ENCODE peak calls at places on chromosomes 5 and 9, in four cellular contexts. D is K562, L is GM12878, Z is HepG2. J is an unnamed sample.
A peak's percentile ranks its signal among the peaks of the same experiment; 100 is the strongest.

GRCh38 chr5:63233906-63234305 is 655.3 kb downstream of the LRRC70 start:
- DNase-seq in Z (no peak), L (no peak), D (no peak), J (no peak)

GRCh38 chr5:89008291-89008690 is 125.3 kb upstream of the MEF2C start:
- DNase-seq in D (no peak), Z (no peak), L (no peak), J (no peak)

GRCh38 chr5:54834121-54834842 is 151.1 kb downstream of the ESM1 start:
- DNase-seq in Z (no peak), L (no peak), D (no peak), J (no peak)

GRCh38 chr9:134441227-134442086 is 115.2 kb downstream of the RXRA start:
- DNase-seq in L (no peak), Z (no peak), D (no peak), J (no peak)

GRCh38 chr5:168723037-168723436 is 143.9 kb upstream of the PANK3 start:
- DNase-seq in L (no peak), D (no peak), Z (no peak), J (no peak)

GRCh38 chr5:120457839-120458507 is 6.1 kb upstream of the PRR16 start:
- DNase-seq in L (peak; percentile 85), Z (peak; percentile 46), D (no peak), J (no peak)

GRCh38 chr9:13279284-13280162 is at the start of gene MPDZ:
- DNase-seq in Z (peak; percentile 31), D (peak; percentile 68), L (no peak), J (peak; percentile 65)

GRCh38 chr5:61301820-61302563 is 30.1 kb upstream of the ZSWIM6 start:
- DNase-seq in L (no peak), Z (peak; percentile 98), D (no peak), J (no peak)

GRCh38 chr5:143376911-143377838 is 26.3 kb downstream of the NR3C1 start:
- DNase-seq in L (no peak), D (no peak), Z (no peak), J (no peak)
- TF ChIP-seq BHLHE40 in L (no peak), D (no peak), Z (no peak), J (no peak)

GRCh38 chr9:38276751-38277439 is 115.6 kb upstream of the ALDH1B1 start:
- DNase-seq in D (no peak), L (no peak), Z (no peak), J (no peak)

GRCh38 chr9:38274746-38275250 is 117.7 kb upstream of the ALDH1B1 start:
- DNase-seq in L (no peak), Z (no peak), D (no peak), J (no peak)

GRCh38 chr9:38269752-38270151 is 122.8 kb upstream of the ALDH1B1 start:
- DNase-seq in L (no peak), D (no peak), Z (no peak), J (no peak)

GRCh38 chr9:38272710-38273109 is 119.8 kb upstream of the ALDH1B1 start:
- DNase-seq in Z (no peak), D (no peak), L (no peak), J (no peak)

GRCh38 chr9:38271666-38272241 is 120.7 kb upstream of the ALDH1B1 start:
- DNase-seq in L (no peak), Z (no peak), D (no peak), J (no peak)
- TF ChIP-seq TARDBP in L (no peak), Z (no peak), D (no peak), J (no peak)

DNA sequence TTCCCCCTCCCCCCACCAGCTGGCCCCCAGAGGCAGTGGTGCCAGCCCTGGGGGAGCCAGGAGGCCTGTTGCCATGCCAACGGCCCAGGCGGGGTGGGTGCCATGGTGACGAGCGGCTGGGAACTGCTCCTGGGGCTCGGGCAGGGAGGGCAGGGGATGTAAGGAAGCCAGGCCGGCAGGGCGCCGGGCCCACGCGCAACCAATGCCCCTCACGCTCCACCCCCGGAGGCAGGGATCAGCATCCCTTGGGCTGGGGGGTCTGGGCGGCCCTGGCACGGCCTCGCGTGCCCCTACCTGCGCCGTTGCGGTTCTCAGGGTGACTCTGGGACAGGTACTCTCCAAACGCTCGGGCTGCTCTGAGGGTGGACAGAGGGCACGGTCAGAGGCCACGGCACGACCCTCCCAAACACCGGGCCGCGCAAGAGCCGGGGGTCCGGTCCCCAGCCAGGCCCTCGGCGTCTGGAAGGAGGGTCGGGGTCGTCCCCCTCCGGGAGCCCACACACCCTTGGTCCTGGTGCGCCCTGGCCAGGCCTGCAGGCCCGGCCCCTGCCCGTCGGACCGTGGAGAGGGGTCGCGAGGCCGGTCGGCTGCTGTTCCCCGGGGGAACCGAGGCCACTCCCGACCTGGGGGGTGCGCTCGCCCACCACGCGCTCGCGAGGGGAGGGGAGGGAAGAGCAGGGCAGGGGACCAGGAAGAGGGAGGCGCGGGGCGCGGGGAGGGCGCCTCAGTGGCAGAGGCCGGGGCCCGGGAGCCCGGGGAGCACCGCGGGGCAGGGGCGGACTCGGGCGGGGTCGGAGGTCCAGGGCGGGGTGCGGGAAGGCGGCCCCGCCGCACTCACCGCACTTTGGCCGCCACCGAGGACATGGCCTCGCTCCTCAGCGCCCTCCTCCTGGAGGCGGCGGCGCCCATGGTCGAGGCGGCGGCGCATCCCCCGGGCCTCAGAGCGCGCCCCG is 664 bp downstream of the NSMF start:
- DNase-seq in D (no peak), L (no peak), Z (no peak), J (no peak)
- TF ChIP-seq BHLHE40 in D (no peak), L (no peak), Z (no peak), J (no peak)

GRCh38 chr5:14292766-14293165 is 149.6 kb downstream of the TRIO start:
- DNase-seq in L (no peak), D (no peak), Z (no peak), J (no peak)
- TF ChIP-seq TARDBP in L (no peak), D (no peak), Z (no peak), J (no peak)

DNA sequence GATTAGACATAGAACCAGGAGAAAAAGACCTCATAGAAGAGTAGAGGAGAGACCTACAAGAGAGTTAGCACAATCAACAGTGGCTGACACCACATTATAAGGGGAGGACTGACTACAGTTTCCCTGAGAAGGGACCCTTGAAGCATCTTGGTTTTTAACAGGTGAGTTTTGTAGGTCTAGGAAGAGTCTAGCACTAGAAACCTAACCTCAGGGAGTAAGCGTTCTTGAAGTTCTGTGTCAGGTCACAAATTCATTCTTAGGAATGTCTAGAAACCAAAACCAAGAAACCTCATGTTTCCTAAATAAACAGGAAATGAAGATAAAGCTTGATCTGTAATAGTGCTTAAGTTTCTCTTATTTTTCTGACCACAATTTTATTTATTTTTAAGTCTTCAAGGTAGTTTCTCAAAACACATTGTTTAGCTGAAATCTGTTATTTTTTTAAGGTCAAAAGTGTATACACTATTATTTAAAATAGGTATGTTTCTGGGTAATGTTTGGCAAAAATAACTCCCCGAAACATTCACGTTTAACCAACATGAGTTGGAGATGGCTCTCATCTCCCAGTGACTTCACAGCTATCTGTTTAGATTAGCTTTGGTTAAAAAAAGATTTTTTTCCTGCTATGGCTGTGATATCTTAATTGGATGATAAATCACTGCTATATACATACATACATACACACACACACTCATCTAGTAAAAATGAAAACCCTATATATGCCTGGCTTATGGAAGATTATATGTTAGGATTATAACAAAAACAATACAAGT is 37.1 kb downstream of the MAP3K1 start:
- DNase-seq in L (no peak), D (no peak), Z (no peak), J (no peak)
- TF ChIP-seq BHLHE40 in L (no peak), D (no peak), Z (no peak), J (no peak)

DNA sequence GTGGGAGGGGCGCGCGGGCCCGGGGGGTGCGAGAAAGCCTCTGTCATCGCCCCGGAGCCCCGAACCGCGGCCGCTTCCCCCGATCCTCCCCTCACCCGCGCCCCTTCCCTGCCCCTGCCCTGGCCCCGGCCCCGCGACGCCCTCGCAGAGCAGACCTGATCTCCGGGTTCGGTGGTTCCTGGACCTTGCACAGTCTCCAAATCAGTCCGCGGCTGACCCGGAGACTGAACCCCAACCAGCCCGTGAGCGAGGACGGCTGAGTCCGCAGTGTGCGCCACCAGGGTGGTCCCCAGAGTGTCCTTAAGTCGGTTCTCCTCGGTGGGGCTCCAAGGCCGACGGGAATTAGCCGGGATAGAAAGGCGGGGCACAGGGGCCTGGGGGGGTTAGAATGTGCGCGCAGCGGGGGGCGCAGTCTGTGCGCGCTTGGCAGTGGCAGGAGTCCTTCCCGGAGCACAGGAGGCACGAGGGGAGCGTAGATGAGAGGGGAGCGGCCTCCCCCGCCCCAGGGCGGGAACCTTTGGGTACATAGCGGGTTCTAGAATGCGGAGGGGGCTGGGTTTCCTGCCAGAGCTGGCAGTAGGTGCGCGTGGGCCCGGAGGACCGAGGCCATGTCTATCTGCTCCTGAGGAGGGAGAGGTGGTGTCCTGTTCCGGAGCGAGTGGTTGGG is 779 bp downstream of the PKN3 start:
- DNase-seq in D (peak; percentile 82), Z (no peak), L (no peak), J (peak; percentile 58)
- TF ChIP-seq TARDBP in D (no peak), Z (no peak), L (no peak), J (no peak)

DNA sequence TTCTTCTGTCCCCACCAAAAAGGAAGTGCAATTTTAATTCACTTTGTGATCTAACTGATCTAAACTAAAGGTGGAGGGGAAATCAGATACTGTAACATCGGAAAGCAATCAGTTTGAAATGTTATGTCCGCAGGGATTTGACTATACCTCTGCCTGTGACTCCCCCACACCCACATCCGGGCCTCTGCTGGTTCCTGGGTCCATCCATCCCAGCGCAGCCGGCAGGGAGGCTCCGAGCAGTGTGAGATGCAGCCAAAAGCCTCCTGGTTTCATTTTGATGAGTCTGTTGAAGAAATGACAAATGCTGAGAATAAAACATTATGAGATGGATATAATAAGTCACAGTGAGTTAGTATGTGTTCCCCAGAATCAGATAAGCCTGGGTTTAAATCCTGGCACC is 8.6 kb downstream of the FSTL4 start:
- DNase-seq in L (no peak), Z (no peak), D (no peak), J (no peak)
- TF ChIP-seq BHLHE40 in L (no peak), Z (no peak), D (no peak), J (no peak)

GRCh38 chr5:40812125-40812524 is 14.0 kb upstream of the PRKAA1 start:
- DNase-seq in Z (no peak), L (no peak), D (no peak), J (no peak)

DNA sequence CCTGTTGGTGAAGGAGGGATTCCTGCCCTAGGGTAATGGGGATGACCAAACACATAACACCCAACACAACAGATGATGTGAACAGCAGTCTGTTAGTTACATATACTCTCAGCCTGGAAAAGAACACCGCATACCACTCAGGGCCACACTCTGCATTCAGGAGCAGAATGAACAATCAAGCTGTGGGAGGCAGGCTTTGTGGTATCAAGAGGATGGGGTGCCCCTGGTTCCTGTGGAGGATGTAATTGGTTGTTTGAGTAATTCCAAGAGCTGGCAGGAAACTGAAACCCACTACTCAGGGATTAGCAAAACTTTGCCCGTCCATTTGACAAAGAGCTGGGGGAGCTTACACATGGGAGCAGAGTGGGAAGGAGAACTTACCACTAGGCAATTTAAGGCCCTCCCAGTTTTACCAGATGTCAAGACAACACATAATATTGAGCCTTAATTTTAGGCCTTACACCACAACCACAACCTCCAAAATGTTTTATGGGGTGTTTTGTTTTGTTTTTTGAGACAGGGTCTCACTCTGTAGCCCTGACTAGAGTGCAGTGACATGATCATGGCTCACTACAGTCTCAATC is 15.6 kb upstream of the PRKAA1 start:
- DNase-seq in D (no peak), L (no peak), Z (no peak), J (no peak)
- TF ChIP-seq TARDBP in D (no peak), L (no peak), Z (no peak), J (no peak)

DNA sequence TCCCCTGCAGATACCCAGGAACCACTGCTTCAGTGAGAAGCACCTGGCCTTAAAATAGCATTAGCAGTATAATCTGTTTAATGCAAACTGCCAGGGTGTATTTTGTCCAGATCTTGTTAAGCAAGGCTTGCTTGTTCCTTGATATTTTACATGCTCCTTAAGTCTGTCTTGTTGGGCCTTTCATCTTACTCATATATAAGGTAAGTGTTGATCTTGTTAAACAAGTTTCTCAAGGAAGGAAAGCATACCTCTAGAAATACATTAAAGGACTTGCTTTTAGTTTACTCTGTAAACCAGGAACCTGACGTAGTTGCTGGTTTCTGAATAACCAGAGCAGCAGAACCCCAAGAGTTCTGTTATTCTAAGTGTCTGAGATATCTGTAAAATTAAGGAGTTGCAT is 13.7 kb downstream of the HSPA4 start:
- DNase-seq in D (no peak), Z (no peak), L (no peak), J (no peak)
- TF ChIP-seq BHLHE40 in D (no peak), Z (no peak), L (no peak), J (no peak)

J was measured in HEK293T.